ENCODE peak calls at places on chromosomes 2 and 18, in seven cellular contexts. G is cardiac fibroblast; L is NCI-H1436; W is cardiac muscle cell; P is activated CD8-positive, alpha-beta memory T cell treated with anti-CD3 and anti-CD28 coated beads for 48 hours; K is activated T-helper 1 cell treated with Interleukin-2 at 50 U/mL for 16 hours; Q is stimulated activated CD4-positive, alpha-beta T cell treated with anti-CD3 and anti-CD28 coated beads, Interleukin-15, amount 100 ng/mL, for 1 hour. N is an unnamed sample.

GRCh38 chr2:157837851-157838441 is 38.2 kb downstream of the ACVR1 start:
- DNase-seq in G (peak; percentile 33), K (no peak), P (no peak), W (no peak), Q (no peak), L (no peak), N (no peak)

GRCh38 chr18:48929951-48930713 is 20.6 kb downstream of the SMAD7 start:
- DNase-seq in W (peak; percentile 68), Q (no peak), K (no peak), G (peak; percentile 59), L (no peak), P (no peak), N (no peak)

GRCh38 chr2:122999258-122999657 is 1025.8 kb upstream of the CNTNAP5 start:
- DNase-seq in G (no peak), W (no peak), K (no peak), Q (no peak), P (no peak), L (no peak), N (no peak)

GRCh38 chr2:234579231-234579962 is 82.5 kb upstream of the ARL4C start:
- DNase-seq in G (no peak), P (no peak), L (no peak), K (no peak), W (no peak), Q (no peak), N (no peak)

GRCh38 chr18:62959481-62959880 is 244.1 kb downstream of the PHLPP1 start:
- DNase-seq in W (no peak), L (no peak), K (no peak), G (no peak), Q (no peak), P (no peak), N (no peak)

GRCh38 chr2:62152000-62152399 is 43.9 kb upstream of the B3GNT2 start:
- DNase-seq in W (no peak), P (no peak), K (no peak), Q (no peak), L (no peak), G (peak; percentile 67), N (no peak)

GRCh38 chr2:207144191-207144795 is 21.5 kb downstream of the KLF7 start:
- DNase-seq in K (no peak), G (no peak), Q (no peak), P (no peak), W (no peak), L (no peak), N (no peak)

GRCh38 chr18:79815657-79816056 is 17.9 kb downstream of the KCNG2 start:
- DNase-seq in Q (no peak), W (no peak), L (no peak), G (no peak), K (no peak), P (no peak), N (no peak)

GRCh38 chr2:20382965-20383800 is 32.5 kb upstream of the PUM2 start:
- DNase-seq in P (no peak), L (no peak), K (no peak), Q (no peak), W (no peak), G (peak; percentile 65), N (no peak)

GRCh38 chr2:172427990-172428840 is 829 bp downstream of the ITGA6 start:
- DNase-seq in W (peak; percentile 59), L (peak; percentile 35), P (peak; percentile 17), G (peak; percentile 8), Q (peak; percentile 36), K (peak; percentile 36), N (peak; percentile 52)

GRCh38 chr18:55650363-55650870 is 62.4 kb upstream of the TCF4 start:
- DNase-seq in L (no peak), K (no peak), P (no peak), W (no peak), G (peak; percentile 37), Q (no peak), N (no peak)